ENCODE peak calls at places on chromosomes 11 and 22, in five cellular contexts. One of them, this sample, is unnamed.

GRCh38 chr11:30317030-30317429 is 5.9 kb upstream of the ARL14EP start:
- DNase-seq in upper lobe of left lung: no peak
- DNase-seq in psoas muscle: no peak
- DNase-seq in spleen: no peak
- DNase-seq in cardiac muscle cell: no peak
- DNase-seq in this sample: no peak

GRCh38 chr11:89495951-89496350 is 4.8 kb upstream of the NOX4 start:
- DNase-seq in upper lobe of left lung: no peak
- DNase-seq in psoas muscle: peak; percentile 57
- DNase-seq in spleen: no peak
- DNase-seq in cardiac muscle cell: peak; percentile 62
- DNase-seq in this sample: peak; percentile 5

GRCh38 chr11:11472096-11472495 is 119.0 kb upstream of the CSNK2A3 start:
- DNase-seq in upper lobe of left lung: no peak
- DNase-seq in psoas muscle: no peak
- DNase-seq in spleen: no peak
- DNase-seq in cardiac muscle cell: no peak
- DNase-seq in this sample: no peak

GRCh38 chr11:65615950-65616574 is 486 bp downstream of the PCNX3 start:
- DNase-seq in upper lobe of left lung: peak; percentile 94
- DNase-seq in psoas muscle: no peak
- DNase-seq in spleen: no peak
- DNase-seq in cardiac muscle cell: peak; percentile 31
- DNase-seq in this sample: no peak

GRCh38 chr22:17778412-17778976 is 4.2 kb upstream of the BID start:
- DNase-seq in upper lobe of left lung: peak; percentile 75
- DNase-seq in psoas muscle: peak; percentile 45
- DNase-seq in spleen: no peak
- DNase-seq in cardiac muscle cell: no peak
- DNase-seq in this sample: no peak

GRCh38 chr11:3831378-3832239 is 9.2 kb downstream of the RHOG start:
- DNase-seq in upper lobe of left lung: no peak
- DNase-seq in psoas muscle: no peak
- DNase-seq in spleen: peak; percentile 83
- DNase-seq in cardiac muscle cell: no peak
- DNase-seq in this sample: no peak

GRCh38 chr22:48836673-48837340 is 990.9 kb downstream of the BRD1 start:
- DNase-seq in upper lobe of left lung: no peak
- DNase-seq in psoas muscle: no peak
- DNase-seq in spleen: peak; percentile 42
- DNase-seq in cardiac muscle cell: no peak
- DNase-seq in this sample: no peak

GRCh38 chr11:68012044-68012842 is 2.1 kb downstream of the ALDH3B1 start:
- DNase-seq in upper lobe of left lung: no peak
- DNase-seq in psoas muscle: no peak
- DNase-seq in spleen: no peak
- DNase-seq in cardiac muscle cell: no peak
- DNase-seq in this sample: no peak

GRCh38 chr22:45077286-45077685 is 67.5 kb upstream of the PHF21B start:
- DNase-seq in upper lobe of left lung: no peak
- DNase-seq in psoas muscle: no peak
- DNase-seq in spleen: no peak
- DNase-seq in cardiac muscle cell: no peak
- DNase-seq in this sample: no peak

GRCh38 chr11:36452231-36452630 is 57.8 kb downstream of the TRAF6 start:
- DNase-seq in upper lobe of left lung: no peak
- DNase-seq in psoas muscle: no peak
- DNase-seq in spleen: no peak
- DNase-seq in cardiac muscle cell: peak; percentile 74
- DNase-seq in this sample: no peak

GRCh38 chr11:69942333-69942820 is 123.2 kb upstream of the FGF3 start:
- DNase-seq in upper lobe of left lung: no peak
- DNase-seq in psoas muscle: no peak
- DNase-seq in spleen: peak; percentile 43
- DNase-seq in cardiac muscle cell: no peak
- DNase-seq in this sample: no peak

GRCh38 chr11:128496684-128497056 is 90.7 kb downstream of the ETS1 start:
- DNase-seq in upper lobe of left lung: no peak
- DNase-seq in psoas muscle: peak; percentile 72
- DNase-seq in spleen: no peak
- DNase-seq in cardiac muscle cell: no peak
- DNase-seq in this sample: no peak

GRCh38 chr22:17970205-17970708 is 54.1 kb downstream of the MICAL3 start:
- DNase-seq in upper lobe of left lung: no peak
- DNase-seq in psoas muscle: no peak
- DNase-seq in spleen: peak; percentile 60
- DNase-seq in cardiac muscle cell: peak; percentile 39
- DNase-seq in this sample: no peak

GRCh38 chr11:64870893-64871849 is 7.2 kb downstream of the EHD1 start:
- DNase-seq in upper lobe of left lung: no peak
- DNase-seq in psoas muscle: no peak
- DNase-seq in spleen: peak; percentile 80
- DNase-seq in cardiac muscle cell: no peak
- DNase-seq in this sample: no peak

GRCh38 chr11:132874638-132875037 is 657.7 kb downstream of the OPCML start:
- DNase-seq in upper lobe of left lung: no peak
- DNase-seq in psoas muscle: no peak
- DNase-seq in spleen: no peak
- DNase-seq in cardiac muscle cell: peak; percentile 32
- DNase-seq in this sample: no peak

GRCh38 chr22:19896665-19897355 is 42.1 kb upstream of the GNB1L start:
- DNase-seq in upper lobe of left lung: peak; percentile 65
- DNase-seq in psoas muscle: no peak
- DNase-seq in spleen: peak; percentile 67
- DNase-seq in cardiac muscle cell: no peak
- DNase-seq in this sample: no peak

GRCh38 chr11:82765466-82766034 is 31.9 kb upstream of the FAM181B start:
- DNase-seq in upper lobe of left lung: peak; percentile 8
- DNase-seq in psoas muscle: no peak
- DNase-seq in spleen: no peak
- DNase-seq in cardiac muscle cell: no peak
- DNase-seq in this sample: no peak

GRCh38 chr22:38951734-38952133 is 5.7 kb upstream of the APOBEC3A start:
- DNase-seq in upper lobe of left lung: no peak
- DNase-seq in psoas muscle: no peak
- DNase-seq in spleen: no peak
- DNase-seq in cardiac muscle cell: no peak
- DNase-seq in this sample: no peak

GRCh38 chr11:69087811-69088210 is 39.1 kb downstream of the TPCN2 start:
- DNase-seq in upper lobe of left lung: no peak
- DNase-seq in psoas muscle: no peak
- DNase-seq in spleen: no peak
- DNase-seq in cardiac muscle cell: no peak
- DNase-seq in this sample: no peak

GRCh38 chr22:30742291-30743256 is 47.9 kb downstream of the OSBP2 start:
- DNase-seq in upper lobe of left lung: no peak
- DNase-seq in psoas muscle: no peak
- DNase-seq in spleen: no peak
- DNase-seq in cardiac muscle cell: no peak
- DNase-seq in this sample: no peak

GRCh38 chr11:117189191-117189940 is 9.8 kb upstream of the TAGLN start:
- DNase-seq in upper lobe of left lung: peak; percentile 82
- DNase-seq in psoas muscle: no peak
- DNase-seq in spleen: peak; percentile 92
- DNase-seq in cardiac muscle cell: no peak
- DNase-seq in this sample: no peak

GRCh38 chr22:18024276-18024939 is at the start of gene MICAL3:
- DNase-seq in upper lobe of left lung: peak; percentile 93
- DNase-seq in psoas muscle: peak; percentile 79
- DNase-seq in spleen: peak; percentile 93
- DNase-seq in cardiac muscle cell: peak; percentile 72
- DNase-seq in this sample: peak; percentile 52

GRCh38 chr11:67492069-67492727 is 9.4 kb downstream of the AIP start:
- DNase-seq in upper lobe of left lung: peak; percentile 76
- DNase-seq in psoas muscle: no peak
- DNase-seq in spleen: no peak
- DNase-seq in cardiac muscle cell: no peak
- DNase-seq in this sample: no peak

GRCh38 chr11:16806791-16807190 is 68.3 kb downstream of the C11orf58 start:
- DNase-seq in upper lobe of left lung: no peak
- DNase-seq in psoas muscle: no peak
- DNase-seq in spleen: peak; percentile 54
- DNase-seq in cardiac muscle cell: peak; percentile 46
- DNase-seq in this sample: peak; percentile 37
- H3K27ac ChIP-seq in upper lobe of left lung: peak overlapping the region; percentile 48
- H3K27ac ChIP-seq in psoas muscle: no peak overlapping the region
- H3K27ac ChIP-seq in spleen: peak overlapping the region; percentile 61
- H3K27ac ChIP-seq in cardiac muscle cell: no peak overlapping the region
- H3K27ac ChIP-seq in this sample: no peak overlapping the region

DNA sequence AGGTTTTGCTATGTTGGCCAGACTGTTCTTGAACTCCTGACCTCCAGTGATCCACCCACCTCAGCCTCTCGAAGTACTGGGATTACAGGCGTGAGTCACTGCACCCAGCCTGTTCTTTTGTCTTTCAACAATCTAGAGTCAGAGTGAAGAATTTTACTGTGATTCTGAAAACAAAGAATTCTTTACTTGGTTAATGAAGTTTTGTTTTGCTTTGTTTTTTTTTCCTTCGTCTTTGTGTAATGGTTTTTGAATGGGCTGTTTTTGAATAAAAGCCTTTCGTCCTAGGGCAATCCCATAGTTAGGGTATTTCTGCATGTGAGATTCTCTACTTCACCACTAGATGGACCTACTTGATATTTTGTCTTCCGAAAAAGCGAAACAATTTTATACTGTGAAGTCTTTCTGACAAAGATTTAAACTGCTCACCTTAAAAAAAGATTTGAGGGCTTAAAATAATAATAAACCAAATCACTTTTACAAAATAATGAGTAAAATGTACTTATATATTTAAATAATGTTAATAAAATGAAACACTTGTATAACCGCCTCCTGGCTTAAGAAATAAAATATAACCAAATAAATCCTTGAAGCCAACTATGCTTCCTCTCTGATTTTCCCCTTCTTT is 43.4 kb upstream of the SC5D start:
- DNase-seq in upper lobe of left lung: no peak
- DNase-seq in psoas muscle: no peak
- DNase-seq in spleen: no peak
- DNase-seq in cardiac muscle cell: peak; percentile 56
- DNase-seq in this sample: peak; percentile 57
- TF ChIP-seq CTCF in upper lobe of left lung: peak; percentile 73
- TF ChIP-seq CTCF in psoas muscle: peak; percentile 80
- TF ChIP-seq CTCF in spleen: peak; percentile 60
- TF ChIP-seq CTCF in cardiac muscle cell: peak; percentile 81
- TF ChIP-seq CTCF in this sample: peak; percentile 86

GRCh38 chr11:63613517-63614135 is 607 bp downstream of the PLAAT3 start:
- DNase-seq in upper lobe of left lung: peak; percentile 90
- DNase-seq in psoas muscle: peak; percentile 84
- DNase-seq in spleen: peak; percentile 89
- DNase-seq in cardiac muscle cell: peak; percentile 48
- DNase-seq in this sample: no peak
- H3K27ac ChIP-seq in upper lobe of left lung: peak overlapping the region; percentile 90
- H3K27ac ChIP-seq in psoas muscle: peak overlapping the region; percentile 97
- H3K27ac ChIP-seq in spleen: peak overlapping the region; percentile 86
- H3K27ac ChIP-seq in cardiac muscle cell: no peak overlapping the region
- H3K27ac ChIP-seq in this sample: no peak overlapping the region

GRCh38 chr22:35555941-35556547 is 15.4 kb downstream of the RASD2 start:
- DNase-seq in upper lobe of left lung: no peak
- DNase-seq in psoas muscle: no peak
- DNase-seq in spleen: no peak
- DNase-seq in cardiac muscle cell: no peak
- DNase-seq in this sample: no peak
- TF ChIP-seq CTCF in upper lobe of left lung: no peak
- TF ChIP-seq CTCF in psoas muscle: no peak
- TF ChIP-seq CTCF in spleen: no peak
- TF ChIP-seq CTCF in cardiac muscle cell: no peak
- TF ChIP-seq CTCF in this sample: no peak

DNA sequence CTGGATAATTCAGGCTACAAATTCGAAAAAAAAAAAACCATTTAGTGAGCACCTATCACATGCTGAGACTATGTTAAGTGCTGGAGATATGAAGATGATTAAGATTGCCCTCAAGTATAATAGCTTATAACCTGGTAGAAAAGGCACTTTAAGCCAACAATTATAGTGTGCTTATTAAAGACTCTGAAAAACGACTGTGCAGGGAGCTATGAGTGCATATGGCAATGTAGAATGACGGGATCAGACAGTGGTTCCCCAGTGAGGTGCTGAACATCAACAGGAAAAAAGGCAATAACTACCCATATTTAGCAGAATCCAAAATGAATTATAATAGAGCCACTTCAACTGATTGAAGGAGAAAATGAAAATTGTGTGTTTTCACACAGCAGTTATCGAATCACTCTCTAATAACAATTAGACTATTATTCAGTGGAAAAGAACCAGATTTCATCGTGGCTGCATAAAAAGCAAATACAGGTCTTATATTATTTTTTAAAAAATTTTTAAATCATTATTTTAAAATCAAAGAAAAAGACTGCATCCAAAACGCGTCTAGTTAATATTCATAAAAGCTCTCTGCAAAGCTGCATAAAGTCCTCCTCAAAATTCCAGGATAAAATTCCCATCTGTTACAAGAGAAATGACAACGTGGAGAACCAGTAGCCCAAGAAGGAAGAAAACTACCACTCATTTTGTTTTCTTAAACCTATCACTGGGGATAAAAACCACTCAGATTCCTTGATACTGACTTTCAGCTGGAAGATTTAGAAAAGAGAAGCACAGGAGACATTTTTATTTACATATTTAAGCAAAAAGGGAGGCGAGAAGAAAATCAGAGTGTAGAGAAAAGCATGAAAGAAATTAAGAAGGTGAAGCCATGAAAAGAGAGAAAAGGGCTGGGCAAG is 1.1 kb downstream of the MTMR2 start:
- DNase-seq in upper lobe of left lung: no peak
- DNase-seq in psoas muscle: no peak
- DNase-seq in spleen: no peak
- DNase-seq in cardiac muscle cell: peak; percentile 20
- DNase-seq in this sample: no peak
- H3K27ac ChIP-seq in upper lobe of left lung: peak overlapping the region; percentile 93
- H3K27ac ChIP-seq in psoas muscle: peak overlapping the region; percentile 88
- H3K27ac ChIP-seq in spleen: peak overlapping the region; percentile 94
- H3K27ac ChIP-seq in cardiac muscle cell: no peak overlapping the region
- H3K27ac ChIP-seq in this sample: peak overlapping the region; percentile 96

GRCh38 chr22:46538816-46539163 is 1.4 kb upstream of the CELSR1 start:
- DNase-seq in upper lobe of left lung: no peak
- DNase-seq in psoas muscle: no peak
- DNase-seq in spleen: no peak
- DNase-seq in cardiac muscle cell: peak; percentile 61
- DNase-seq in this sample: no peak

GRCh38 chr22:46536559-46537220 is 730 bp downstream of the CELSR1 start:
- DNase-seq in upper lobe of left lung: peak; percentile 87
- DNase-seq in psoas muscle: peak; percentile 44
- DNase-seq in spleen: no peak
- DNase-seq in cardiac muscle cell: no peak
- DNase-seq in this sample: no peak

GRCh38 chr22:46539169-46539568 is 1.7 kb upstream of the CELSR1 start:
- DNase-seq in upper lobe of left lung: no peak
- DNase-seq in psoas muscle: peak; percentile 3
- DNase-seq in spleen: no peak
- DNase-seq in cardiac muscle cell: no peak
- DNase-seq in this sample: no peak

GRCh38 chr22:46537221-46537945 is at the start of gene CELSR1:
- DNase-seq in upper lobe of left lung: peak; percentile 94
- DNase-seq in psoas muscle: peak; percentile 43
- DNase-seq in spleen: no peak
- DNase-seq in cardiac muscle cell: peak; percentile 40
- DNase-seq in this sample: no peak

GRCh38 chr22:46537946-46538815 is 761 bp upstream of the CELSR1 start:
- DNase-seq in upper lobe of left lung: peak; percentile 89
- DNase-seq in psoas muscle: peak; percentile 48
- DNase-seq in spleen: no peak
- DNase-seq in cardiac muscle cell: peak; percentile 45
- DNase-seq in this sample: no peak
- TF ChIP-seq CTCF in upper lobe of left lung: no peak
- TF ChIP-seq CTCF in psoas muscle: no peak
- TF ChIP-seq CTCF in spleen: no peak
- TF ChIP-seq CTCF in cardiac muscle cell: peak; percentile 14
- TF ChIP-seq CTCF in this sample: peak; percentile 17